ENCODE peak calls at places on chromosomes 3 and 15, in six cellular contexts. B is IMR-90, N is K562, K is A549, J is HepG2, T is GM12878. H is an unnamed sample.

GRCh38 chr3:25585361-25586166 is 79.1 kb downstream of the TOP2B start:
- DNase-seq in N (no peak), J (no peak), B (peak; percentile 17), K (no peak), T (no peak), H (no peak)

GRCh38 chr3:43187836-43188479 is 82.1 kb upstream of the POMGNT2 start:
- DNase-seq in T (no peak), K (no peak), J (peak; percentile 23), B (no peak), N (no peak), H (no peak)

GRCh38 chr15:63663906-63664305 is 66.7 kb downstream of the FBXL22 start:
- DNase-seq in N (no peak), J (no peak), B (peak; percentile 17), T (no peak), K (no peak), H (peak; percentile 39)

GRCh38 chr15:93500155-93500554 is 411.1 kb upstream of the RGMA start:
- DNase-seq in K (no peak), N (no peak), J (no peak), T (no peak), B (no peak), H (no peak)

GRCh38 chr15:71658036-71658435 is 152.3 kb upstream of the NR2E3 start:
- DNase-seq in B (no peak), N (no peak), K (no peak), J (no peak), T (no peak), H (no peak)

GRCh38 chr3:37701729-37702128 is 160.0 kb upstream of the CTDSPL start:
- DNase-seq in N (no peak), B (no peak), T (no peak), K (no peak), J (no peak), H (peak; percentile 58)

GRCh38 chr15:93035953-93036810 is 52.8 kb downstream of the RGMA start:
- DNase-seq in N (peak; percentile 75), J (peak; percentile 28), K (peak; percentile 87), T (no peak), B (peak; percentile 30), H (peak; percentile 69)

GRCh38 chr3:39101022-39101689 is 6.3 kb downstream of the GORASP1 start:
- DNase-seq in B (peak; percentile 26), K (peak; percentile 94), N (peak; percentile 85), J (peak; percentile 29), T (no peak), H (peak; percentile 78)

GRCh38 chr3:49790626-49791411 is 4.5 kb upstream of the IP6K1 start:
- DNase-seq in B (no peak), T (no peak), N (peak; percentile 29), K (no peak), J (no peak), H (peak; percentile 41)

GRCh38 chr15:77496710-77497107 is 76.0 kb downstream of the HMG20A start:
- DNase-seq in K (peak; percentile 89), J (peak; percentile 68), T (no peak), B (peak; percentile 97), N (peak; percentile 82), H (peak; percentile 81)

GRCh38 chr3:128369106-128369708 is 97.5 kb downstream of the DNAJB8 start:
- DNase-seq in N (no peak), T (no peak), K (no peak), B (no peak), J (no peak), H (no peak)

GRCh38 chr3:171088984-171089754 is 62.6 kb upstream of the SLC2A2 start:
- DNase-seq in B (peak; percentile 95), N (no peak), K (no peak), T (no peak), J (peak; percentile 23), H (no peak)

GRCh38 chr3:196757876-196758739 is 18.5 kb downstream of the PAK2 start:
- DNase-seq in B (peak; percentile 89), N (no peak), T (no peak), J (no peak), K (peak; percentile 19), H (no peak)

GRCh38 chr15:43799209-43799944 is 643 bp downstream of the SERINC4 start:
- DNase-seq in J (no peak), B (no peak), N (no peak), T (no peak), K (no peak), H (no peak)

GRCh38 chr3:122390665-122391064 is 6.7 kb downstream of the FAM162A start:
- DNase-seq in J (no peak), T (no peak), N (no peak), K (no peak), B (peak; percentile 3), H (no peak)

GRCh38 chr15:68278345-68279217 is 1.0 kb downstream of the FEM1B start:
- DNase-seq in J (peak; percentile 65), K (peak; percentile 56), T (no peak), N (no peak), B (peak; percentile 35), H (peak; percentile 53)

GRCh38 chr3:32304510-32304909 is 66.0 kb downstream of the CMTM8 start:
- DNase-seq in K (no peak), T (no peak), J (peak; percentile 88), N (no peak), B (no peak), H (no peak)

GRCh38 chr3:113499081-113499480 is 15.9 kb downstream of the SPICE1 start:
- DNase-seq in T (no peak), K (no peak), B (peak; percentile 16), J (no peak), N (no peak), H (no peak)

GRCh38 chr3:137103739-137104138 is 146.0 kb downstream of the IL20RB start:
- DNase-seq in T (no peak), K (no peak), B (no peak), N (no peak), J (no peak), H (no peak)

GRCh38 chr3:115111632-115112031 is 35.5 kb downstream of the ZBTB20 start:
- DNase-seq in N (no peak), B (no peak), J (no peak), K (no peak), T (no peak), H (no peak)

GRCh38 chr3:43222594-43222993 is 63.7 kb upstream of the SNRK start:
- DNase-seq in B (no peak), T (no peak), N (no peak), K (no peak), J (no peak), H (no peak)

GRCh38 chr15:101558217-101558941 is 68.9 kb upstream of the PCSK6 start:
- DNase-seq in K (no peak), T (no peak), J (peak; percentile 83), B (no peak), N (no peak), H (no peak)

GRCh38 chr3:67357610-67358458 is 296.6 kb downstream of the SUCLG2 start:
- DNase-seq in B (peak; percentile 35), K (peak; percentile 25), J (peak; percentile 68), N (no peak), T (no peak), H (peak; percentile 41)

GRCh38 chr3:47578119-47578630 is 490 bp downstream of the CSPG5 start:
- DNase-seq in B (no peak), K (peak; percentile 29), J (no peak), N (peak; percentile 98), T (no peak), H (peak; percentile 93)

GRCh38 chr15:74809951-74810350 is 2.7 kb upstream of the LMAN1L start:
- DNase-seq in K (no peak), N (no peak), T (no peak), J (no peak), B (peak; percentile 40), H (no peak)

GRCh38 chr15:94056314-94056713 is 175.0 kb upstream of the MCTP2 start:
- DNase-seq in B (peak; percentile 60), J (no peak), T (no peak), K (no peak), N (no peak), H (no peak)

GRCh38 chr15:98654790-98655360 is 6.5 kb downstream of the IGF1R start:
- DNase-seq in T (no peak), B (no peak), K (no peak), J (peak; percentile 68), N (no peak), H (no peak)

GRCh38 chr3:20340324-20340928 is 154.4 kb upstream of the SGO1 start:
- DNase-seq in N (peak; percentile 74), J (peak; percentile 62), K (peak; percentile 35), T (peak; percentile 25), B (peak; percentile 50), H (peak; percentile 49)

GRCh38 chr3:145882416-145882815 is 278.6 kb downstream of the PLOD2 start:
- DNase-seq in J (no peak), B (no peak), N (no peak), K (no peak), T (no peak), H (no peak)

DNA sequence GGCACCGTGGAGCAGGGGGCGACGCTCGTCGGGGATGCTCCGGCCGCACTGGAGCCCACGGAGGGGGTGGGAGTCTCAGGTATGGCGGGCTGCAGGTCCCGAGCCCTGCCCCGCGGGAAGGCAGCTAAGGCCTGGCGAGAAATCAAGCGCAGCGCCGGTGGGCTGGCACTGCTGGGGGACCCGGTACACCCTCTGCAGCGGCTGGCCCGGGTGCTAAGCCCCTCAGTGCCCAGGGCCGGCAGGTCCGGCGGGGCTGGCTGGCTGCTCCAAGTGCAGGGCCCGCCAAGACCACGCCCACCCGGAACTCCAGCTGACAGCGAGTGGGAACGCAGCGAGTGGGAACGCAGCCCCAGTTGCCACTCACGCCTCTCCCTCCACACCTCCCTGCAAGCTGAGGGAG is 676.4 kb downstream of the SI start:
- DNase-seq in T (no peak), K (no peak), N (no peak), J (no peak), B (no peak), H (no peak)
- TF ChIP-seq SMC3 in T (no peak), K (no peak), N (no peak), J (no peak), B (no peak), H (no peak)

GRCh38 chr3:124699686-124700396 is 30.4 kb upstream of the UMPS start:
- DNase-seq in B (no peak), N (no peak), J (peak; percentile 98), K (no peak), T (no peak), H (no peak)
- TF ChIP-seq SMC3 in B (no peak), N (no peak), J (peak; percentile 29), K (no peak), T (no peak), H (no peak)

GRCh38 chr3:129795596-129795995 is 97.9 kb downstream of the TMCC1 start:
- DNase-seq in J (no peak), T (no peak), B (peak; percentile 36), N (no peak), K (peak; percentile 19), H (no peak)

GRCh38 chr3:129793947-129794318 is 99.6 kb downstream of the TMCC1 start:
- DNase-seq in B (no peak), K (no peak), J (no peak), N (no peak), T (no peak), H (peak; percentile 10)

GRCh38 chr3:129793356-129793755 is 100.2 kb downstream of the TMCC1 start:
- DNase-seq in T (no peak), N (no peak), B (no peak), K (no peak), J (peak; percentile 61), H (no peak)

GRCh38 chr3:129796146-129796545 is 97.4 kb downstream of the TMCC1 start:
- DNase-seq in J (no peak), B (no peak), N (no peak), K (no peak), T (no peak), H (no peak)

GRCh38 chr3:129794319-129795201 is 99.0 kb downstream of the TMCC1 start:
- DNase-seq in K (peak; percentile 36), J (peak; percentile 22), N (no peak), T (no peak), B (no peak), H (peak; percentile 14)
- TF ChIP-seq SMC3 in K (no peak), J (no peak), N (no peak), T (no peak), B (no peak), H (no peak)

GRCh38 chr15:34616613-34617012 is 33.2 kb upstream of the GOLGA8B start:
- DNase-seq in T (no peak), B (peak; percentile 49), N (peak; percentile 26), J (peak; percentile 9), K (peak; percentile 17), H (no peak)
- TF ChIP-seq SMC3 in T (no peak), B (peak; percentile 36), N (peak; percentile 58), J (no peak), K (peak; percentile 19), H (no peak)